ENCODE peak calls at places on chromosome 9, in seven cellular contexts. C, B, P, Q, X, O and N are unnamed samples.

GRCh38 chr9:94148419-94148818 is 64.2 kb downstream of the PTPDC1 start:
- DNase-seq in Q (no peak), P (no peak), O (no peak), C (no peak), X (no peak), B (no peak), N (no peak)

GRCh38 chr9:114249424-114250234 is 73.3 kb upstream of the ORM1 start:
- DNase-seq in B (no peak), Q (no peak), C (no peak), P (no peak), X (no peak), O (no peak), N (no peak)

GRCh38 chr9:89204811-89205210 is 26.2 kb upstream of the SHC3 start:
- DNase-seq in C (no peak), Q (no peak), O (no peak), P (no peak), X (no peak), B (no peak), N (no peak)

GRCh38 chr9:134497283-134497860 is 144.2 kb upstream of the COL5A1 start:
- DNase-seq in Q (no peak), O (no peak), B (no peak), P (no peak), X (no peak), C (no peak), N (no peak)

GRCh38 chr9:89448821-89449220 is 49.1 kb downstream of the SEMA4D start:
- DNase-seq in X (no peak), Q (no peak), C (no peak), O (no peak), B (no peak), P (no peak), N (no peak)

GRCh38 chr9:5718296-5719032 is 89.6 kb downstream of the RIC1 start:
- DNase-seq in C (peak), X (no peak), P (no peak), B (no peak), Q (no peak), O (no peak), N (no peak)

GRCh38 chr9:21933865-21934264 is 60.3 kb downstream of the CDKN2A start:
- DNase-seq in O (no peak), B (no peak), P (no peak), X (peak), C (no peak), Q (no peak), N (no peak)

GRCh38 chr9:130010151-130010988 is 32.6 kb downstream of the FNBP1 start:
- DNase-seq in B (peak), C (no peak), P (no peak), O (no peak), Q (no peak), X (no peak), N (no peak)

GRCh38 chr9:81490605-81491331 is 198.6 kb downstream of the TLE1 start:
- DNase-seq in Q (no peak), P (no peak), C (peak), X (peak), O (no peak), B (no peak), N (no peak)

GRCh38 chr9:32500768-32501167 is 25.2 kb downstream of the RIGI start:
- DNase-seq in X (peak), C (peak), O (no peak), P (no peak), Q (no peak), B (no peak), N (no peak)

GRCh38 chr9:18824095-18824666 is 208.8 kb downstream of the SAXO1 start:
- DNase-seq in Q (no peak), C (no peak), B (no peak), P (no peak), X (peak), O (peak), N (no peak)

GRCh38 chr9:74753650-74754049 is 134.1 kb downstream of the TRPM6 start:
- DNase-seq in B (no peak), Q (no peak), X (no peak), O (no peak), P (no peak), C (no peak), N (no peak)

GRCh38 chr9:115198018-115198417 is 80.1 kb upstream of the TNC start:
- DNase-seq in Q (peak), C (peak), O (no peak), P (no peak), B (no peak), X (peak), N (peak)

GRCh38 chr9:124894035-124894740 is 32.3 kb downstream of the ARPC5L start:
- DNase-seq in O (no peak), C (no peak), X (no peak), P (no peak), B (no peak), Q (no peak), N (no peak)

GRCh38 chr9:111036946-111037743 is 1.1 kb downstream of the LPAR1 start:
- DNase-seq in B (no peak), O (no peak), C (peak), X (peak), Q (no peak), P (no peak), N (peak)

GRCh38 chr9:132472199-132472598 is 62.2 kb downstream of the CFAP77 start:
- DNase-seq in C (peak), P (no peak), X (no peak), B (no peak), O (no peak), Q (no peak), N (no peak)

GRCh38 chr9:136047076-136047774 is 47.9 kb downstream of the NACC2 start:
- DNase-seq in X (no peak), C (no peak), B (no peak), Q (no peak), O (no peak), P (no peak), N (no peak)

GRCh38 chr9:2411459-2412215 is 209.9 kb upstream of the VLDLR start:
- DNase-seq in O (no peak), Q (no peak), B (no peak), P (no peak), X (peak), C (peak), N (peak)

GRCh38 chr9:133188006-133188842 is 20.8 kb downstream of the OBP2B start:
- DNase-seq in X (peak), B (no peak), O (no peak), P (peak), C (peak), Q (no peak), N (peak)

GRCh38 chr9:117043159-117043558 is 356.1 kb downstream of the TRIM32 start:
- DNase-seq in C (no peak), O (no peak), P (no peak), X (no peak), Q (no peak), B (no peak), N (no peak)

GRCh38 chr9:21323091-21323490 is 12.1 kb downstream of the KLHL9 start:
- DNase-seq in Q (no peak), C (no peak), P (no peak), B (no peak), O (no peak), X (no peak), N (no peak)

GRCh38 chr9:135602789-135603481 is 36.4 kb downstream of the GLT6D1 start:
- DNase-seq in P (peak), Q (no peak), X (peak), O (peak), B (peak), C (peak), N (peak)

GRCh38 chr9:84671651-84672467 is 2.3 kb downstream of the NTRK2 start:
- DNase-seq in P (no peak), O (no peak), Q (no peak), B (no peak), C (no peak), X (no peak), N (no peak)